ENCODE peak calls at places on chromosomes 2 and 18, in six cellular contexts. S, K, Y, F, I and Z are unnamed samples.

GRCh38 chr18:50662177-50662576 is 102.3 kb downstream of the MAPK4 start:
- DNase-seq in F (peak), I (no peak), S (no peak), K (no peak), Y (peak), Z (peak)

GRCh38 chr2:8154270-8154669 is 527.6 kb upstream of the ID2 start:
- DNase-seq in K (no peak), S (peak), F (no peak), I (no peak), Y (no peak), Z (no peak)

GRCh38 chr2:236867441-236868260 is 218.0 kb upstream of the COPS8 start:
- DNase-seq in Y (no peak), K (peak), I (no peak), F (no peak), S (no peak), Z (no peak)

GRCh38 chr18:8232791-8233190 is 376.4 kb upstream of the RAB12 start:
- DNase-seq in Y (no peak), K (no peak), S (no peak), F (no peak), I (no peak), Z (no peak)

GRCh38 chr2:155583674-155584195 is 748.8 kb downstream of the NR4A2 start:
- DNase-seq in K (no peak), F (no peak), Y (no peak), S (no peak), I (no peak), Z (no peak)

GRCh38 chr2:185484601-185485000 is 254.0 kb upstream of the FSIP2 start:
- DNase-seq in S (no peak), F (no peak), Y (no peak), K (no peak), I (no peak), Z (no peak)

GRCh38 chr2:119696494-119697030 is 17.6 kb downstream of the TMEM177 start:
- DNase-seq in F (no peak), I (no peak), Y (no peak), K (no peak), S (no peak), Z (no peak)

GRCh38 chr2:5661362-5661761 is 30.8 kb upstream of the SOX11 start:
- DNase-seq in S (no peak), I (no peak), Y (no peak), K (no peak), F (no peak), Z (no peak)

GRCh38 chr2:20159411-20159810 is 65.5 kb downstream of the SDC1 start:
- DNase-seq in S (no peak), Y (no peak), I (no peak), F (no peak), K (no peak), Z (no peak)

GRCh38 chr2:235265348-235265965 is 228.4 kb upstream of the AGAP1 start:
- DNase-seq in F (no peak), Y (no peak), K (no peak), I (peak), S (no peak), Z (no peak)

GRCh38 chr2:218271487-218271797 is 1.1 kb downstream of the PNKD start:
- DNase-seq in S (no peak), F (no peak), Y (no peak), K (no peak), I (no peak), Z (no peak)

GRCh38 chr2:218270721-218271486 is 585 bp downstream of the PNKD start:
- DNase-seq in K (no peak), Y (no peak), S (peak), F (no peak), I (no peak), Z (no peak)

GRCh38 chr2:218272531-218273212 is 2.4 kb downstream of the PNKD start:
- DNase-seq in I (peak), F (peak), S (peak), K (peak), Y (peak), Z (peak)

GRCh38 chr2:218271865-218272530 is 1.7 kb downstream of the PNKD start:
- DNase-seq in I (no peak), K (no peak), F (no peak), Y (no peak), S (no peak), Z (no peak)

DNA sequence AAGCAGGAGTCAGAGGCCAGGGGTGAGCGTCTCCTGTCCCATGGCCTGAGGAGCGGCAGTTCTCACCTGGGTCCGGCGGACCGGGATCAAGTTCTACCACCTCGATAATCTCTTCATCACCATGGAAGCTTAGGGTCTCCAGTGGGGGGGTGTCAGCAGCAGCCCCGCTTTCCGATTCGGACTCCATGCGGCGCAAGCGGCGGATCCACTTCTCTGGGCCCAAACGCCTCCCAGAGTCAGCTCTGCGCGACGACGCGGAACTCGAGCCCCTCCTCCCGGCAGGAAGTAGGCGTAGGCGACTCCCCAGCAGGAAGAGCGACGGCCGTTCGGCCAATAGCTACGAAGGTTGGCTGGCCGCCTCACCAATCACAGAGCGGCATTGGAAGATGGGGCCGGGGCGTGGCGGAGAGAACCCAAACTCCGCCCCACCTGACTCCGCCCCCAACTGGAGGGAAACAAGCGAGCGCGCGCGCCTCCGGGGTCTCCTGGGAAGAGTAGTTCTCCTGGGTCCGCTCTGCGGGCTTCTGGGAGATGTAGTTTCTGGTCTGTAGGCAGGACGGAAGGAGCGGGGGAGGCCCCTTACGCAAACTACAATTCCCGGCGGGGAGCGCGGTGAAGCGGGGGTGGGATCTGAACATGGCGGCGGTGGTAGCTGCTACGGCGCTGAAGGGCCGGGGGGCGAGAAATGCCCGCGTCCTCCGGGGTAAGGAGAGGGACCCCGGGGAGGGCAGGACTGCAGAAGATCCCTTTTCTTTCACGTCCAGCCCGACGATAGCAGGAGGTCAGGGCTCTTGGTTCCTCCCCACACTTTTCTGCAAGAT is at the start of the genes AAMP and PNKD:
- DNase-seq in K (peak), I (peak), S (peak), F (peak), Y (peak), Z (peak)
- TF ChIP-seq CTCF in K (no peak), I (no peak), S (no peak), F (no peak), Y (no peak), Z (no peak)

GRCh38 chr2:238305965-238306679 is 14.2 kb upstream of the TRAF3IP1 start:
- DNase-seq in Y (no peak), K (no peak), S (no peak), I (no peak), F (no peak), Z (no peak)

GRCh38 chr2:238306680-238306998 is 13.7 kb upstream of the TRAF3IP1 start:
- DNase-seq in F (no peak), K (no peak), I (no peak), Y (no peak), S (no peak), Z (no peak)

GRCh38 chr2:238304116-238304515 is 15.7 kb upstream of the PER2 start:
- DNase-seq in S (no peak), Y (no peak), F (no peak), K (no peak), I (no peak), Z (no peak)

GRCh38 chr2:238302751-238303150 is 14.3 kb upstream of the PER2 start:
- DNase-seq in F (no peak), Y (no peak), K (no peak), I (no peak), S (no peak), Z (no peak)

GRCh38 chr2:238305092-238305862 is 15.0 kb upstream of the TRAF3IP1 start:
- DNase-seq in I (no peak), S (peak), K (no peak), F (no peak), Y (no peak), Z (no peak)
- TF ChIP-seq CTCF in I (peak), S (no peak), K (peak), F (no peak), Y (peak), Z (no peak)

GRCh38 chr18:48975221-48975816 is 24.6 kb upstream of the SMAD7 start:
- DNase-seq in Y (no peak), S (no peak), K (no peak), I (no peak), F (no peak), Z (no peak)

GRCh38 chr18:48973731-48974130 is 23.0 kb upstream of the SMAD7 start:
- DNase-seq in Y (no peak), I (no peak), K (no peak), S (no peak), F (no peak), Z (no peak)

GRCh38 chr18:48975817-48976649 is 25.3 kb upstream of the SMAD7 start:
- DNase-seq in Y (no peak), K (peak), F (peak), I (peak), S (peak), Z (peak)

GRCh38 chr18:48977914-48978313 is 27.1 kb upstream of the SMAD7 start:
- DNase-seq in I (no peak), K (no peak), Y (no peak), F (no peak), S (no peak), Z (no peak)

GRCh38 chr18:48974304-48975220 is 23.8 kb upstream of the SMAD7 start:
- DNase-seq in Y (no peak), S (no peak), K (no peak), I (peak), F (no peak), Z (no peak)
- TF ChIP-seq CTCF in Y (peak), S (peak), K (no peak), I (no peak), F (no peak), Z (no peak)

DNA sequence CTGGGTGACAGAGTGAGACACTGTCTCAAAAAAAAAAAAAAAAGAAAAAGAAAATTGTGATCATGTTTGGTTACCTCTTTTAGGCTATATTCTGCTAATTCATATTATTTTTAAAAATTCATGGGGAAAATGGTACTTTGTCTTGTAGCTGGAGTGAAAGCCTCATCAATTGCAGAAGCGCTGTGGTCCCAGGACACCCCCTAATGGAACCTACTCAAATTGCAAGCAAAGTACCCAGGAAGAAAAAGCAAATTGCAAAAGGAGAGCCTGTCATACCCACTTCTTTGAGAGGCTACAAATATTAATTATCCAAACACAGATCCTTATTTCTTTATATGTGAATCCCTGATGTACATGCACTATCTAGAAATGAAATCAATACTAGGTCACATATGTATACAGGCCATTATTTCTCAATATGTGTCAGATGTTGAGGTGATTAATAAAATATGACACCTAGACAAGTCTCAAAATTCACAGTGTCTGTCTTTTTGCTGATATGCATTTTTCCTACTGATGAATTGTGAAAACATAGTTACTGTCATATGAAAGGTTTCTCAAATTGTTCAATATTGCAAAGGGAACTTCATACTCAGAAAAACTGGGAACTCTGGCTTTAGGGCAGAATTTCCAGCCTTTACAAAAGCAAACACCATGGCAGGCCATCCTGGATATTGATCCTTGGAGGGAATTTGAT is 12.6 kb downstream of the CRACDL start:
- DNase-seq in I (no peak), S (no peak), F (no peak), Y (no peak), K (no peak), Z (no peak)
- TF ChIP-seq CTCF in I (no peak), S (no peak), F (no peak), Y (peak), K (peak), Z (no peak)

GRCh38 chr2:154370873-154371272 is 327.6 kb upstream of the KCNJ3 start:
- DNase-seq in Y (no peak), S (no peak), F (no peak), K (no peak), I (no peak), Z (no peak)

DNA sequence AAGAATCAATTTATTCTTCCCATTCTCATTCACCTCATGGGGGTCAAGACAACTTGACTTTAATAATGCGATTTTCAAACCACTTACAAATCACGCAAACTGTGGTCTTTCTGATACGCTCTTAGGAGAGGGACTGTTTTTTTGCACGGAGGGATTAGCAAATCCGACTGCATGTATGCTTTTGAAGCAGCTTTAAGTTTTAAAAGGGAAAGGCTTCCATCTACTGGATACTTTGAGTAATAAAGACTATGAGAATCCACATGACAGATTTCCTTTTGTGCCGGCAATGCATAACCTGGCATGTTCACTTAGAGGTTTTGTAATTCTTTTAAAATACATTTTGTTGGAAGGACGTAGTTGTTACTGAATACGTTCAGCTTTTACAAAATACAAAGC is 322.9 kb upstream of the KCNJ3 start:
- DNase-seq in Y (peak), F (no peak), S (peak), I (peak), K (peak), Z (no peak)
- TF ChIP-seq CTCF in Y (peak), F (no peak), S (peak), I (peak), K (peak), Z (no peak)

GRCh38 chr2:205783872-205784510 is 101.7 kb downstream of the NRP2 start:
- DNase-seq in F (no peak), I (no peak), Y (no peak), K (no peak), S (no peak), Z (no peak)
- TF ChIP-seq CTCF in F (no peak), I (no peak), Y (no peak), K (no peak), S (no peak), Z (no peak)

DNA sequence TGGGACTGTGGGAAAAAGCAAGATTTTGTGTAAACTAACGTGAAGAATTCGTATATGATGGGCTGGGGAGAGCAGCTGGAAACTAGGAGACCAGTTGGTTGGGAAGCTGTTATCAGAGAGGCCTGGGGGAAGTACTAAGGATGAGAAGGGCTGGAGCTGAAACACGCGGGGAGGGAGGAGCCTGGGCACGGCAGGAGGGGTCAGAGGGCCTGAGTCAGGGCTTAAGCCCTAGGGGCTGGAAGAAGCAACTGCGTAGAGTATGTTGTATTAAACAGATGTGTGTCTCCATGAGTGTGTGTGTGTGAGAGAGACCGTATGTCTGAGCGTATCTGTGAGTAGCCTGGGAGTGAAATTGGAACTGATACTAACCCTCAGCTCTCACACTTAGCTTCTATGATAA is 8.4 kb downstream of the POMC start:
- DNase-seq in Y (no peak), S (no peak), K (no peak), F (no peak), I (peak), Z (no peak)
- TF ChIP-seq CTCF in Y (no peak), S (no peak), K (no peak), F (no peak), I (peak), Z (no peak)